ENCODE peak calls at places on chromosomes 5 and 9, in ten cellular contexts. P is HCT116; W is tibial artery; J is CD4-positive, alpha-beta T cell; G is esophagus squamous epithelium; Y is PC-3; F is colonic mucosa; B is sigmoid colon; U is cardiac muscle cell; H is left ventricle myocardium inferior. K is an unnamed sample.

GRCh38 chr5:107502711-107503110 is 168.0 kb downstream of the EFNA5 start:
- DNase-seq in P (no peak), W (no peak), J (no peak), G (no peak), Y (no peak), F (no peak), B (no peak), U (no peak), H (no peak), K (no peak)

GRCh38 chr5:14173419-14174234 is 30.5 kb downstream of the TRIO start:
- DNase-seq in P (no peak), W (no peak), J (no peak), G (no peak), Y (no peak), F (no peak), B (no peak), U (no peak), H (no peak), K (no peak)

GRCh38 chr5:88556415-88556814 is 287.8 kb upstream of the TMEM161B start:
- DNase-seq in P (no peak), W (no peak), J (no peak), G (no peak), Y (no peak), F (no peak), B (no peak), U (no peak), H (no peak), K (no peak)

GRCh38 chr5:83632874-83633273 is 87.8 kb downstream of the HAPLN1 start:
- DNase-seq in P (peak), W (no peak), J (no peak), G (no peak), Y (peak), F (no peak), B (no peak), U (peak), H (no peak), K (peak)

GRCh38 chr5:135878156-135878620 is 17.5 kb downstream of the IL9 start:
- DNase-seq in P (no peak), W (no peak), J (no peak), G (no peak), Y (no peak), F (no peak), B (no peak), U (no peak), H (no peak), K (no peak)

GRCh38 chr9:34310205-34310604 is 18.9 kb downstream of the KIF24 start:
- DNase-seq in P (no peak), W (no peak), J (no peak), G (no peak), Y (no peak), F (no peak), B (no peak), U (no peak), H (no peak), K (no peak)

GRCh38 chr9:71910602-71911060 is 362 bp downstream of the ABHD17B start:
- DNase-seq in P (no peak), W (peak), J (no peak), G (no peak), Y (no peak), F (no peak), B (no peak), U (no peak), H (no peak), K (peak)

GRCh38 chr9:116712781-116713180 is 25.7 kb downstream of the TRIM32 start:
- DNase-seq in P (no peak), W (no peak), J (no peak), G (no peak), Y (no peak), F (no peak), B (no peak), U (no peak), H (no peak), K (no peak)

GRCh38 chr5:63145167-63145566 is 566.5 kb downstream of the LRRC70 start:
- DNase-seq in P (no peak), W (peak), J (no peak), G (no peak), Y (no peak), F (no peak), B (no peak), U (peak), H (peak), K (no peak)

GRCh38 chr9:87607859-87608258 is 110.2 kb downstream of the DAPK1 start:
- DNase-seq in P (no peak), W (no peak), J (no peak), G (no peak), Y (no peak), F (no peak), B (no peak), U (no peak), H (no peak), K (no peak)

GRCh38 chr9:111099199-111100005 is 61.1 kb upstream of the LPAR1 start:
- DNase-seq in P (no peak), W (no peak), J (no peak), G (no peak), Y (no peak), F (no peak), B (no peak), U (no peak), H (no peak), K (no peak)

GRCh38 chr9:94908041-94908563 is 181.6 kb downstream of the AOPEP start:
- DNase-seq in P (no peak), W (no peak), J (no peak), G (no peak), Y (no peak), F (no peak), B (no peak), U (no peak), H (no peak), K (no peak)

GRCh38 chr5:58666141-58666540 is 83.3 kb downstream of the RAB3C start:
- DNase-seq in P (no peak), W (no peak), J (no peak), G (no peak), Y (no peak), F (no peak), B (no peak), U (no peak), H (no peak), K (no peak)

GRCh38 chr9:33378121-33378795 is 24.1 kb downstream of the AQP7 start:
- DNase-seq in P (no peak), W (no peak), J (no peak), G (no peak), Y (no peak), F (no peak), B (peak), U (no peak), H (no peak), K (no peak)

GRCh38 chr9:89655990-89656657 is 51.3 kb downstream of the GADD45G start:
- DNase-seq in P (no peak), W (no peak), J (no peak), G (no peak), Y (no peak), F (no peak), B (peak), U (peak), H (no peak), K (no peak)

GRCh38 chr9:92010705-92011536 is 60.9 kb upstream of the ROR2 start:
- DNase-seq in P (no peak), W (no peak), J (no peak), G (no peak), Y (no peak), F (no peak), B (no peak), U (no peak), H (no peak), K (no peak)

GRCh38 chr9:131773911-131774379 is 34.1 kb upstream of the RAPGEF1 start:
- DNase-seq in P (no peak), W (peak), J (no peak), G (no peak), Y (peak), F (peak), B (no peak), U (peak), H (no peak), K (peak)

GRCh38 chr9:121447341-121447834 is 52.3 kb downstream of the GGTA1 start:
- DNase-seq in P (no peak), W (no peak), J (no peak), G (no peak), Y (no peak), F (no peak), B (no peak), U (peak), H (no peak), K (peak)

GRCh38 chr5:124740991-124741583 is 5.4 kb downstream of the ZNF608 start:
- DNase-seq in P (no peak), W (no peak), J (no peak), G (no peak), Y (peak), F (no peak), B (no peak), U (no peak), H (no peak), K (no peak)

GRCh38 chr5:139543423-139543991 is 17.6 kb upstream of the UBE2D2 start:
- DNase-seq in P (no peak), W (peak), J (peak), G (peak), Y (no peak), F (peak), B (peak), U (peak), H (peak), K (peak)

GRCh38 chr5:134129411-134130238 is 15.1 kb downstream of the TCF7 start:
- DNase-seq in P (no peak), W (no peak), J (no peak), G (no peak), Y (no peak), F (no peak), B (no peak), U (no peak), H (no peak), K (no peak)

GRCh38 chr5:92104126-92104525 is 721.0 kb upstream of the ARRDC3 start:
- DNase-seq in P (no peak), W (no peak), J (no peak), G (no peak), Y (no peak), F (no peak), B (no peak), U (no peak), H (no peak), K (no peak)

GRCh38 chr5:139655727-139656271 is 7.7 kb downstream of the CXXC5 start:
- DNase-seq in P (no peak), W (peak), J (no peak), G (no peak), Y (no peak), F (no peak), B (no peak), U (no peak), H (peak), K (no peak)

GRCh38 chr9:12930906-12931305 is 156.1 kb downstream of the LURAP1L start:
- DNase-seq in P (no peak), W (no peak), J (no peak), G (no peak), Y (peak), F (no peak), B (no peak), U (no peak), H (no peak), K (no peak)

GRCh38 chr9:96089425-96089824 is 212.6 kb downstream of the HSD17B3 start:
- DNase-seq in P (no peak), W (no peak), J (no peak), G (no peak), Y (no peak), F (no peak), B (no peak), U (no peak), H (no peak), K (no peak)

GRCh38 chr9:96088510-96088909 is 213.0 kb downstream of the ERCC6L2 start:
- DNase-seq in P (no peak), W (no peak), J (no peak), G (no peak), Y (no peak), F (no peak), B (no peak), U (no peak), H (no peak), K (no peak)

GRCh38 chr9:96085536-96086143 is 210.1 kb downstream of the ERCC6L2 start:
- DNase-seq in P (no peak), W (no peak), J (no peak), G (no peak), Y (no peak), F (no peak), B (no peak), U (no peak), H (no peak), K (no peak)

GRCh38 chr9:96086936-96087582 is 211.6 kb downstream of the ERCC6L2 start:
- DNase-seq in P (no peak), W (no peak), J (no peak), G (no peak), Y (no peak), F (no peak), B (no peak), U (no peak), H (no peak), K (no peak)

GRCh38 chr9:96087669-96088299 is 212.3 kb downstream of the ERCC6L2 start:
- DNase-seq in P (no peak), W (no peak), J (no peak), G (no peak), Y (peak), F (no peak), B (no peak), U (no peak), H (no peak), K (no peak)
- H3K27ac ChIP-seq in P (no peak), W (no peak), J (no peak), G (no peak), Y (no peak), F (no peak), B (no peak), U (no peak), H (no peak), K (no peak)

GRCh38 chr5:108924457-108924961 is 176.8 kb downstream of the FER start:
- DNase-seq in P (peak), W (no peak), J (no peak), G (no peak), Y (peak), F (no peak), B (no peak), U (no peak), H (no peak), K (no peak)
- TF ChIP-seq CTCF in P (peak), W (no peak), J (no peak), G (no peak), Y (peak), F (no peak), B (no peak), U (peak), H (no peak), K (peak)

DNA sequence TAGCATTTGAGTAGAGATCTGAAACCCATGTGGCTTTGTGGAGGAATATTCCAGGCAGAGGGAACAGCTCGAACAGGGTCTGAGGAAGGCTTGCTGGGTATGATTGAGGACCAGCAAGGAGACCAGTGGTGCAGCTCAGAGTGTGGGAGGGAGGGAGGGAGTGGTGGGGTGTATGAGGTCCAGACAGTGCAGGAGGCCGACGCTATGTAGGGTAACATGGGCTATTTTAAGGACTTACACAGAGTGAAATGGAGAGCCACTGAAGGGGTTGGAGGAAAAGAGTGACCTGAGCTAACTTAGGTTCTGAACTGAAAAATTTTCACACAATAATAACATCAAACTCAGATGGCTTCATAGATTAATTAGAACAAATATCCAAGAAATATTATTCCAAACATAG is 41.9 kb downstream of the HMGXB3 start:
- DNase-seq in P (no peak), W (no peak), J (no peak), G (no peak), Y (no peak), F (no peak), B (no peak), U (no peak), H (no peak), K (no peak)
- H3K27ac ChIP-seq in P (no peak), W (no peak), J (no peak), G (no peak), Y (peak), F (no peak), B (no peak), U (peak), H (peak), K (no peak)

GRCh38 chr5:77319140-77319539 is 108.7 kb downstream of the PDE8B start:
- DNase-seq in P (no peak), W (no peak), J (no peak), G (no peak), Y (no peak), F (no peak), B (no peak), U (no peak), H (no peak), K (no peak)

GRCh38 chr5:77321793-77322394 is 111.4 kb downstream of the PDE8B start:
- DNase-seq in P (no peak), W (no peak), J (no peak), G (no peak), Y (no peak), F (no peak), B (no peak), U (no peak), H (no peak), K (no peak)

GRCh38 chr5:77318060-77318459 is 107.6 kb downstream of the PDE8B start:
- DNase-seq in P (no peak), W (no peak), J (no peak), G (no peak), Y (no peak), F (no peak), B (no peak), U (no peak), H (no peak), K (no peak)

GRCh38 chr5:77326142-77326541 is 115.7 kb downstream of the PDE8B start:
- DNase-seq in P (no peak), W (no peak), J (no peak), G (no peak), Y (no peak), F (no peak), B (no peak), U (no peak), H (no peak), K (no peak)

GRCh38 chr5:77322406-77322805 is 111.9 kb downstream of the PDE8B start:
- DNase-seq in P (no peak), W (no peak), J (no peak), G (no peak), Y (no peak), F (no peak), B (no peak), U (no peak), H (no peak), K (no peak)
- TF ChIP-seq CTCF in P (no peak), W (no peak), J (no peak), G (no peak), Y (no peak), F (no peak), B (no peak), U (no peak), H (no peak), K (no peak)

GRCh38 chr5:172452398-172453205 is 1.7 kb downstream of the SH3PXD2B start:
- DNase-seq in P (peak), W (peak), J (no peak), G (no peak), Y (peak), F (no peak), B (peak), U (peak), H (no peak), K (peak)
- H3K27ac ChIP-seq in P (peak), W (peak), J (no peak), G (peak), Y (no peak), F (peak), B (peak), U (peak), H (peak), K (peak)

GRCh38 chr5:2496126-2496525 is 255.4 kb downstream of the IRX2 start:
- DNase-seq in P (no peak), W (no peak), J (no peak), G (no peak), Y (no peak), F (no peak), B (no peak), U (no peak), H (no peak), K (no peak)
- TF ChIP-seq CTCF in P (no peak), W (no peak), J (no peak), G (no peak), Y (no peak), F (no peak), B (no peak), U (no peak), H (no peak), K (no peak)

DNA sequence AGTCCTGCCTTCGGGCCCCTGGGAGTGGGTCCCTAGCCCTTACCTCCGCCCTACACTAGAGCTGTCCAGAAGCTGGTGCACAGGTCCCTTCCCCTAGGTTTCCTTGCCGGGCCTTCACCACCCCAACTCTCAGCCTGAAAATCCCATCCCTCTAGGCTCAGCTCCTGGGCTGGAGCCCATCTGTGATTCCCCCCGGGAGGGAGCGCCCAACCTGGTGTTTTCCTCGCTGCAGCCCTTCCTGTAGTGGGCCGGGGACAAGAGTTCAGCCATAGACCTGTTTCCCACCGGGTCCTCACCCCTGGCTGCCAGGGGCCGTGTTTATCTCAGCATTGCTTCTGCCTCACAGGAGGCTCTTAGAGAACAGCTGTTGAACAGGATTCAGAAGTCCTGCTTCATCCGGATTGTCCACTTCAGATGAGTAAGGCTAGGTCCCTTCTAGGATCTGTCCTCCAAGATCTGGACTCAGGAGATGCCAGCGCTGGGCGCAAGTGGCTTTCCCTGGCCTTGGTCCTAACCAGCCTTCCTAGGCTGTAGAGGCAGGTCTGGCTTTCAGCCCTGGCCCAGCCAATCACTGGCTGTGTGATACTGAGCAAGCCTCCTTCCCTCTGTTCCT is 965 bp downstream of the GLIPR2 start:
- DNase-seq in P (no peak), W (no peak), J (no peak), G (no peak), Y (peak), F (no peak), B (peak), U (peak), H (no peak), K (no peak)
- H3K27ac ChIP-seq in P (no peak), W (peak), J (no peak), G (peak), Y (no peak), F (peak), B (peak), U (no peak), H (peak), K (no peak)